ENCODE peak calls at places on chromosome 3, in eight cellular contexts. E is neural progenitor cell, Q is mammary epithelial cell, X is GM23338, D is GM23248, A is HepG2, N is endothelial cell of umbilical vein, H is GM12878. T is an unnamed sample. For H3K79me2, the result is how much of the 10 kb centered on the place peaks cover.

GRCh38 chr3:102066470-102066869 is 217.2 kb downstream of the NFKBIZ start:
- DNase-seq in Q (no peak), N (no peak), H (no peak), E (no peak), A (no peak), X (no peak), D (no peak), T (no peak)

GRCh38 chr3:53658613-53659193 is 164.3 kb downstream of the CACNA1D start:
- DNase-seq in H (no peak), E (no peak), A (no peak), D (no peak), N (no peak), X (no peak), Q (no peak), T (no peak)

GRCh38 chr3:182636646-182637045 is 156.7 kb upstream of the ATP11B start:
- DNase-seq in A (no peak), D (peak), N (no peak), H (no peak), Q (peak), X (no peak), E (no peak), T (no peak)

GRCh38 chr3:127525373-127525772 is 65.2 kb downstream of the TPRA1 start:
- DNase-seq in H (no peak), A (peak), D (peak), N (no peak), Q (peak), E (no peak), X (no peak), T (peak)

GRCh38 chr3:60490992-60491391 is 760.3 kb downstream of the FHIT start:
- DNase-seq in D (no peak), A (no peak), H (no peak), Q (no peak), E (no peak), X (no peak), N (no peak), T (no peak)

GRCh38 chr3:53806182-53807116 is 39.8 kb downstream of the CHDH start:
- DNase-seq in H (peak), X (no peak), N (no peak), E (no peak), D (peak), A (peak), Q (no peak), T (peak)

GRCh38 chr3:37096292-37096691 is 78.1 kb downstream of the LRRFIP2 start:
- DNase-seq in Q (no peak), H (no peak), D (peak), E (no peak), N (peak), X (peak), A (peak), T (peak)

GRCh38 chr3:13628432-13628831 is 79.5 kb downstream of the FBLN2 start:
- DNase-seq in Q (no peak), N (no peak), E (no peak), A (no peak), D (no peak), X (no peak), H (no peak), T (no peak)

GRCh38 chr3:58161435-58162398 is 49.1 kb downstream of the DNASE1L3 start:
- DNase-seq in Q (peak), D (peak), A (no peak), H (no peak), X (no peak), N (peak), E (no peak), T (peak)

GRCh38 chr3:196501316-196502064 is 2.1 kb downstream of the RNF168 start:
- DNase-seq in N (no peak), A (no peak), Q (peak), D (peak), E (peak), X (peak), H (no peak), T (peak)

GRCh38 chr3:126126292-126126691 is 42.4 kb upstream of the SLC41A3 start:
- DNase-seq in Q (no peak), A (no peak), E (no peak), H (no peak), X (no peak), D (no peak), N (no peak), T (no peak)

GRCh38 chr3:101803152-101803782 is 24.3 kb downstream of the NXPE3 start:
- DNase-seq in H (no peak), E (peak), N (peak), X (peak), A (peak), Q (peak), D (peak), T (peak)

GRCh38 chr3:50610181-50610971 is 1.2 kb downstream of the CISH start:
- DNase-seq in D (no peak), Q (no peak), H (no peak), A (no peak), E (no peak), X (no peak), N (no peak), T (no peak)

GRCh38 chr3:189824629-189825312 is 193.6 kb downstream of the TP63 start:
- DNase-seq in Q (peak), D (peak), H (no peak), E (no peak), X (no peak), A (no peak), N (peak), T (peak)

GRCh38 chr3:46934508-46935167 is 41.9 kb downstream of the CCDC12 start:
- DNase-seq in N (peak), E (no peak), H (no peak), Q (peak), X (no peak), A (no peak), D (peak), T (no peak)

GRCh38 chr3:187811580-187812250 is 66.4 kb upstream of the BCL6 start:
- DNase-seq in D (peak), X (no peak), E (no peak), N (no peak), A (no peak), Q (peak), H (no peak), T (peak)

GRCh38 chr3:154100556-154100955 is 20.6 kb upstream of the ARHGEF26 start:
- DNase-seq in Q (no peak), H (no peak), D (no peak), A (no peak), X (no peak), N (no peak), E (no peak), T (no peak)

GRCh38 chr3:15815696-15816095 is 17.9 kb upstream of the ANKRD28 start:
- DNase-seq in H (no peak), X (no peak), E (peak), Q (peak), D (peak), N (peak), A (peak), T (peak)

GRCh38 chr3:8581806-8582436 is 62.7 kb downstream of the SSUH2 start:
- DNase-seq in H (no peak), A (no peak), X (no peak), N (no peak), Q (no peak), D (no peak), E (no peak), T (no peak)

GRCh38 chr3:192082733-192083660 is 622.0 kb downstream of the PYDC2 start:
- DNase-seq in D (no peak), E (no peak), Q (peak), N (no peak), A (no peak), H (peak), X (no peak), T (no peak)

GRCh38 chr3:47910777-47911440 is 105.3 kb downstream of the MAP4 start:
- DNase-seq in Q (peak), E (no peak), A (peak), H (no peak), X (no peak), N (peak), D (peak), T (peak)

GRCh38 chr3:101128786-101129185 is 135.6 kb upstream of the ABI3BP start:
- DNase-seq in D (peak), N (peak), E (no peak), H (no peak), A (no peak), X (no peak), Q (peak), T (peak)

GRCh38 chr3:188246905-188247304 is 92.9 kb downstream of the LPP start:
- DNase-seq in X (no peak), A (no peak), E (no peak), D (no peak), N (no peak), H (no peak), Q (no peak), T (no peak)

GRCh38 chr3:171775943-171776342 is 34.3 kb downstream of the PLD1 start:
- DNase-seq in H (no peak), N (no peak), D (no peak), Q (no peak), X (no peak), A (no peak), E (no peak), T (no peak)

GRCh38 chr3:31724144-31724543 is 191.4 kb downstream of the STT3B start:
- DNase-seq in D (no peak), Q (no peak), X (peak), N (no peak), H (no peak), E (peak), A (no peak), T (no peak)

GRCh38 chr3:107574650-107575049 is 51.9 kb downstream of the BBX start:
- DNase-seq in D (peak), H (no peak), X (peak), N (peak), E (peak), Q (peak), A (peak), T (peak)

GRCh38 chr3:155312781-155313180 is 19.3 kb upstream of the STRIT1 start:
- DNase-seq in N (peak), D (peak), A (no peak), Q (no peak), X (no peak), H (no peak), E (no peak), T (peak)

GRCh38 chr3:172776049-172776717 is 25.7 kb downstream of the ECT2 start:
- DNase-seq in X (no peak), A (no peak), N (no peak), D (no peak), Q (no peak), H (no peak), E (no peak), T (peak)

GRCh38 chr3:13415236-13416001 is 4.7 kb downstream of the NUP210 start:
- DNase-seq in N (no peak), Q (no peak), H (no peak), D (no peak), A (no peak), E (no peak), X (no peak), T (no peak)

GRCh38 chr3:42545284-42545900 is 36.4 kb downstream of the SEC22C start:
- DNase-seq in H (no peak), Q (no peak), A (no peak), E (no peak), D (no peak), N (no peak), X (no peak), T (no peak)

GRCh38 chr3:72482589-72483249 is 365.5 kb downstream of the SHQ1 start:
- DNase-seq in N (peak), D (peak), X (peak), E (no peak), Q (peak), H (peak), A (no peak), T (peak)

GRCh38 chr3:15292765-15293522 is 39.4 kb downstream of the SH3BP5 start:
- DNase-seq in Q (no peak), A (no peak), N (peak), E (no peak), D (no peak), X (no peak), H (no peak), T (peak)

GRCh38 chr3:25527796-25528195 is 99.7 kb downstream of the RARB start:
- DNase-seq in N (no peak), H (no peak), Q (no peak), E (peak), D (peak), A (no peak), X (no peak), T (no peak)

GRCh38 chr3:136818191-136818850 is 605 bp upstream of the SLC35G2 start:
- DNase-seq in Q (no peak), E (peak), N (peak), X (peak), D (peak), H (no peak), A (peak), T (peak)

GRCh38 chr3:136818851-136819783 is at the start of gene SLC35G2:
- DNase-seq in N (peak), A (peak), D (peak), H (no peak), Q (peak), E (peak), X (peak), T (peak)

GRCh38 chr3:136817448-136817847 is 1.5 kb upstream of the SLC35G2 start:
- DNase-seq in X (no peak), A (no peak), D (peak), E (no peak), Q (no peak), N (no peak), H (no peak), T (peak)

GRCh38 chr3:136819784-136820640 is 1.1 kb downstream of the SLC35G2 start:
- DNase-seq in H (no peak), Q (peak), X (peak), E (peak), D (peak), N (peak), A (peak), T (peak)
- TF ChIP-seq EZH2 in H (no peak), Q (no peak), X (no peak), E (peak), D (no peak), N (no peak), A (no peak), T (no peak)

DNA sequence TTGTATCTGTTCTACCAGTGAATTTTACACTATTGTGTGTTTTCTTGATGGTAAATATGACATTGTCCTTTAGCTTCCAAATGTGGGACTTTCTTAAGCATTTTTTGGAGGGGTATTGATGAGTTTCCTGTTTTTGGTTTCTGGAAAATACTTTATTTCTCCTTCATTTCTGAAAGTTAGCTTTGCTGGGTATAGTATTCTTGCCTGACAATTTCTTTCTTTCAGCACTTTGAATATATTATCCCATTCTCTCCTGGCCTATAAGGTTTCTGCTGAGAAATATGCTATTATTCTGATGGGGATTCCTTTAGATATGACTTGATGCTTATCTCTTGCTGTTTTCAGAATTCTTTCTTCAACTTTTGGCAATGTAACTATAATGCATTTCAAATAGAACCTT is 15.4 kb upstream of the ATP2C1 start:
- DNase-seq in A (no peak), Q (no peak), H (no peak), D (no peak), E (no peak), X (no peak), N (no peak), T (no peak)
- H3K79me2 ChIP-seq in A (under half), Q (under half), H (under half), D (under half), E (under half), X (under half), N (under half), T (under half)

DNA sequence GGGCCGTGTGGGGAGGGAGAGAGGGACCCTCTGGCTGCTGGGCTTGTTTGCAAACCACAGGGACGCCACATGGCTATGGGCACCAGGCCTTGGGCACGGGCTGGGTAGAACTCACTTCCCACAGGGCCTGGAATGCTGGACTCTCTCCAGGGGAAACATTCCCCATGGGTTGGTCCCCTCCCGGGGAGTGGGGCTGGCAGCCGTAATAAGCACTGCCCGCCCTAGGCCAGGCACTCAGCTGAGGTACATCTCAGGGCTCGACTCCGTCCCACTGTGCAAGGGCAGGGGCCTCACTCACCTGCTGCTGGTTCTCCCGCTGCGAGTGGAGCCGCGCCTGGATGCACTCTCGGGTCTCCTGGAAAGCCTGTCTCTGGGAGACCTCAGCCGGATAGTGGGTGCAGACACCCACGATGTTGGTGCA is 96.7 kb downstream of the ADCY5 start:
- DNase-seq in A (no peak), Q (no peak), X (no peak), H (no peak), N (no peak), E (no peak), D (no peak), T (no peak)
- TF ChIP-seq EZH2 in A (no peak), Q (no peak), X (no peak), H (no peak), N (no peak), E (no peak), D (no peak), T (no peak)

DNA sequence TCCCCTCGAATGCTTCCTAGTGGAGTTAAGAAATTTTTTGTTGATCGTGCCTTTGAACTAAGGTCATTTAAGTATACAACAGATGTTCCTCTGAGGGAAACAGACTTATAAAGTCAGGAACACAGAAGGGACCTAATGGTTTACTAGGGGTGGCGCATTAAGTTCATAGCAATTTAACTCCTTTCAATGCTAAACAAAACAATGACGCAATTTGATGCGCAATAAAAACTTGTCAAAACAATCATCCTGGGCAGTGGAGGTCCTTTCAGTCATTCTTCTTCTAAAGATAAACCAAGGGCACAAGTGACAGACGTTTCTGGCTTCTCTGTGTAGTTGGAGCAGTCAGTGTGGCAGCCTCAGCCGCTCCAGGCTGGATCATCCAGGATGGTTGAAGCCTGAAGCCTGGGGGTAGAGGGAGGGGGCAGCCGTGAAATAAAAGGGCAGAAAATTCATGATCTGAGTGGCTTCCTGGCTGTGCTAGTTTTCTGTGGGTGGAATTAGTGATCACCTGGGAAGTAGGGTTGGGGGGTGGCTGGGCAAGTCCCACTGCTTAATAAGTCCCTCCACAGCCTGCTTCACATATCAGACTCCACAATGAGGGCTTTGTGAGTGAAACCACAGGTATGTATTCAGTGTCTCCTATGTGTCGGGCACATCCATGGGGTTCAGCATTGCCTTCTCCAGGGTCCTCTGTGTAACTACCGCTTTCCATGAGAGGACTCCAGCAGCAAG is 50.7 kb upstream of the MRPS22 start:
- DNase-seq in D (no peak), E (no peak), N (no peak), X (no peak), A (peak), Q (peak), H (no peak), T (peak)
- H3K79me2 ChIP-seq in D (under half), E (under half), N (under half), X (under half), A (under half), Q (under half), H (under half), T (under half)

DNA sequence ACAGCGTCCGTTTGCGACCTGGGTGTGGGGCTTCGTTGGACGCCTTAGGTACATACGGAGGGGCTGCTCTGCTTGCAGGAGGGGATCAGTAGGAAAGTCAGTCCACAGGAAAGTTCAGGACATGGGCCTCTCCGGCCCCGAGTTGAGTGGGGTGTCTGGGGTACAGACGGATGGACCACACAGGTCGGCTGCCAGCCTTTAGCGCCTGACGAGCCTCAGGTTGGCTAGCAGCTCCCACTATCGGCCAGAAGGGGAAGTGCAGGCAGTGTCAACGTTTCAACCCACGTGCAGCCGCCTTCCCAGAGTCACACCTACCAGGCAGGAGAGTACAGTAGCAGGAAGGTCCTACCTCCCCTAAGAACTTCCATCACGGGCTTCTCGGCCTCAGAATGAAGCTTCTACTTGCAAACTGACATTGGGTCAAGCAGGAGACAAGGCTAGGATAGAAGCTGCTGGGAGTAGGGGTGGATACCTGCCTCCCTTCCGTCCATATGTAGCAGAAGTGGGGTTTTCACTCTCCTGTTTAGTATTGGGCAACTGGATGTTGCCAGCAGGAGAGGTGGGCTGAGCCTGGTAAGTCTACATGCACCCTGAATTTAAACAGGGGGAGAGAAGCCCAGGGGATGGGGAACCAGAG is 1.8 kb upstream of the SCN5A start:
- DNase-seq in D (peak), Q (peak), H (peak), X (peak), E (peak), A (peak), N (peak), T (peak)
- TF ChIP-seq EZH2 in D (no peak), Q (no peak), H (no peak), X (no peak), E (peak), A (no peak), N (no peak), T (no peak)

GRCh38 chr3:185708392-185708791 is 116.5 kb downstream of the IGF2BP2 start:
- DNase-seq in A (no peak), Q (no peak), N (no peak), D (no peak), E (no peak), H (no peak), X (no peak), T (no peak)
- H3K79me2 ChIP-seq in A (half or more), Q (half or more), N (half or more), D (half or more), E (half or more), H (under half), X (half or more), T (under half)

DNA sequence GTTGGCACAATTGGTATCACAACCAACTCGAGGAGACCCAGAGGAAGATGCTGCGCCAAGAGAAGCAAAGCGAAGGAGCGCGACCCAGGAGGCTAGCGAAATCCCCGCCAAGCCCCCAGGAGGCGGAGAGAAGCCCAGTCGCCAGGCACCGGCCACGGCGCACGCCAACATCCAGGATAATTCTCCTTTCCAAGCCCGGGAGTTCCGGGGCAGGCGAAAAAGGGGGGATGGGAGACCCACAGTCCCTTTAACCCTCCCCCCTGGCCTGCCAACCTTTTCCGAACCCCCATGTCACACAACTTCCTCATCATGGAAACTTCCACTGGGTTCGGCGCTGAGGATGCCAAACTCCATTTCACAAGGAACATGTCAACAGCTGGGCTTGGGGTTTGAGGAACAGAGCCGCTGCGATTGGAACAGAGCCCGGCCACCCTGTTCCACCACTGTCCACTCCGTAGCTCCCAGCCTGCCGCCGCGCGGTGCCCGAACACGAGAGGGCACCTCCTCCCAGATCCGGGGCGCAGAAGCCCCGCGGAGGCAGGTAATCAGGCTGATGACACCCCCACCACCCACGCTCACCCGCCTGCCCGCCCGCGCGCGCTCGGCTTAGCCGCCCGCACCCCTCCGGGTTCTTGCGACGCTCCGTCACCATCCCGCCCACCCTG is 567 bp downstream of the THRB start:
- DNase-seq in X (peak), N (peak), A (peak), Q (peak), E (peak), H (no peak), D (peak), T (peak)
- TF ChIP-seq EZH2 in X (no peak), N (peak), A (no peak), Q (no peak), E (no peak), H (no peak), D (no peak), T (no peak)

T was measured in fibroblast of lung.